ENCODE peak calls at places on chromosomes 5 and 9, in ten cellular contexts. One of them, this sample, is unnamed.

GRCh38 chr5:10354048-10354872 is 765 bp downstream of the MARCHF6 start:
- DNase-seq in Peyer's patch: peak
- DNase-seq in astrocyte of the spinal cord: peak
- DNase-seq in left kidney: peak
- DNase-seq in A549: peak
- DNase-seq in midbrain: peak
- DNase-seq in Caki2: peak
- DNase-seq in NCI-H1694: no peak
- DNase-seq in GM03348: no peak
- DNase-seq in AG08396: no peak
- DNase-seq in this sample: peak

GRCh38 chr5:64811050-64811640 is 42.4 kb downstream of the CWC27 start:
- DNase-seq in Peyer's patch: no peak
- DNase-seq in astrocyte of the spinal cord: peak
- DNase-seq in left kidney: peak
- DNase-seq in A549: peak
- DNase-seq in midbrain: peak
- DNase-seq in Caki2: peak
- DNase-seq in NCI-H1694: peak
- DNase-seq in GM03348: peak
- DNase-seq in AG08396: peak
- DNase-seq in this sample: no peak

GRCh38 chr9:80503692-80504400 is 932.1 kb downstream of the TLE4 start:
- DNase-seq in Peyer's patch: no peak
- DNase-seq in astrocyte of the spinal cord: no peak
- DNase-seq in left kidney: peak
- DNase-seq in A549: no peak
- DNase-seq in midbrain: no peak
- DNase-seq in Caki2: no peak
- DNase-seq in NCI-H1694: peak
- DNase-seq in GM03348: no peak
- DNase-seq in AG08396: no peak
- DNase-seq in this sample: no peak

GRCh38 chr5:160959804-160960203 is 107.8 kb upstream of the ATP10B start:
- DNase-seq in Peyer's patch: no peak
- DNase-seq in astrocyte of the spinal cord: no peak
- DNase-seq in left kidney: no peak
- DNase-seq in A549: no peak
- DNase-seq in midbrain: no peak
- DNase-seq in Caki2: peak
- DNase-seq in NCI-H1694: no peak
- DNase-seq in GM03348: no peak
- DNase-seq in AG08396: no peak
- DNase-seq in this sample: no peak

GRCh38 chr9:114913217-114913616 is 17.2 kb downstream of the TNFSF8 start:
- DNase-seq in Peyer's patch: no peak
- DNase-seq in astrocyte of the spinal cord: no peak
- DNase-seq in left kidney: no peak
- DNase-seq in A549: no peak
- DNase-seq in midbrain: no peak
- DNase-seq in Caki2: no peak
- DNase-seq in NCI-H1694: no peak
- DNase-seq in GM03348: no peak
- DNase-seq in AG08396: no peak
- DNase-seq in this sample: no peak

GRCh38 chr9:268616-269015 is 54.0 kb downstream of the DOCK8 start:
- DNase-seq in Peyer's patch: no peak
- DNase-seq in astrocyte of the spinal cord: no peak
- DNase-seq in left kidney: no peak
- DNase-seq in A549: no peak
- DNase-seq in midbrain: no peak
- DNase-seq in Caki2: no peak
- DNase-seq in NCI-H1694: no peak
- DNase-seq in GM03348: no peak
- DNase-seq in AG08396: no peak
- DNase-seq in this sample: no peak

GRCh38 chr9:19464764-19465570 is 56.2 kb downstream of the ACER2 start:
- DNase-seq in Peyer's patch: peak
- DNase-seq in astrocyte of the spinal cord: peak
- DNase-seq in left kidney: peak
- DNase-seq in A549: peak
- DNase-seq in midbrain: peak
- DNase-seq in Caki2: peak
- DNase-seq in NCI-H1694: peak
- DNase-seq in GM03348: peak
- DNase-seq in AG08396: peak
- DNase-seq in this sample: peak

GRCh38 chr9:75616841-75617566 is 273.5 kb upstream of the PCSK5 start:
- DNase-seq in Peyer's patch: no peak
- DNase-seq in astrocyte of the spinal cord: no peak
- DNase-seq in left kidney: no peak
- DNase-seq in A549: no peak
- DNase-seq in midbrain: no peak
- DNase-seq in Caki2: no peak
- DNase-seq in NCI-H1694: no peak
- DNase-seq in GM03348: no peak
- DNase-seq in AG08396: no peak
- DNase-seq in this sample: no peak

GRCh38 chr9:95896580-95896979 is 21.1 kb downstream of the ERCC6L2 start:
- DNase-seq in Peyer's patch: no peak
- DNase-seq in astrocyte of the spinal cord: no peak
- DNase-seq in left kidney: no peak
- DNase-seq in A549: no peak
- DNase-seq in midbrain: no peak
- DNase-seq in Caki2: no peak
- DNase-seq in NCI-H1694: no peak
- DNase-seq in GM03348: no peak
- DNase-seq in AG08396: no peak
- DNase-seq in this sample: no peak

GRCh38 chr5:139494256-139494655 is 11.7 kb upstream of the STING1 start:
- DNase-seq in Peyer's patch: no peak
- DNase-seq in astrocyte of the spinal cord: no peak
- DNase-seq in left kidney: no peak
- DNase-seq in A549: no peak
- DNase-seq in midbrain: no peak
- DNase-seq in Caki2: no peak
- DNase-seq in NCI-H1694: no peak
- DNase-seq in GM03348: no peak
- DNase-seq in AG08396: no peak
- DNase-seq in this sample: no peak

GRCh38 chr9:14561929-14562386 is 131.3 kb downstream of the ZDHHC21 start:
- DNase-seq in Peyer's patch: no peak
- DNase-seq in astrocyte of the spinal cord: no peak
- DNase-seq in left kidney: peak
- DNase-seq in A549: no peak
- DNase-seq in midbrain: peak
- DNase-seq in Caki2: no peak
- DNase-seq in NCI-H1694: no peak
- DNase-seq in GM03348: no peak
- DNase-seq in AG08396: no peak
- DNase-seq in this sample: no peak

GRCh38 chr5:139709587-139710369 is 61.6 kb downstream of the CXXC5 start:
- DNase-seq in Peyer's patch: peak
- DNase-seq in astrocyte of the spinal cord: peak
- DNase-seq in left kidney: peak
- DNase-seq in A549: no peak
- DNase-seq in midbrain: no peak
- DNase-seq in Caki2: no peak
- DNase-seq in NCI-H1694: no peak
- DNase-seq in GM03348: no peak
- DNase-seq in AG08396: no peak
- DNase-seq in this sample: peak

This sample was measured in right lobe of liver.